ENCODE peak calls at places on chromosome 17, in nine cellular contexts. D is NCI-H345, V is spleen, G is heart right ventricle, A is lower lobe of right lung, W is KG1, F is fibroblast of lung, I is NCI-H82, Z is IMR-90. U is an unnamed sample.

GRCh38 chr17:71176928-71177443 is 943.8 kb upstream of the SOX9 start:
- DNase-seq in V (no peak), I (no peak), W (no peak), G (no peak), Z (no peak), A (no peak), F (no peak), D (no peak), U (no peak)

GRCh38 chr17:42922335-42922734 is 21.7 kb downstream of the G6PC1 start:
- DNase-seq in F (peak; percentile 23), W (no peak), I (no peak), G (no peak), V (no peak), Z (no peak), A (no peak), D (no peak), U (no peak)

GRCh38 chr17:74332763-74333220 is 6.8 kb downstream of the KIF19 start:
- DNase-seq in F (no peak), A (no peak), W (no peak), I (peak; percentile 100), G (no peak), Z (no peak), V (no peak), D (peak; percentile 95), U (no peak)

GRCh38 chr17:82272495-82273326 is 789 bp downstream of the CSNK1D start:
- DNase-seq in W (no peak), V (peak; percentile 92), A (peak; percentile 73), F (no peak), I (peak; percentile 71), Z (no peak), D (peak; percentile 51), G (peak; percentile 59), U (no peak)

GRCh38 chr17:79003661-79004411 is 5.7 kb downstream of the CANT1 start:
- DNase-seq in I (no peak), F (no peak), W (no peak), D (peak; percentile 34), G (no peak), V (no peak), A (no peak), Z (no peak), U (no peak)

GRCh38 chr17:34909040-34909439 is 52.2 kb downstream of the CCT6B start:
- DNase-seq in F (no peak), W (no peak), A (no peak), Z (no peak), G (no peak), I (no peak), D (no peak), V (no peak), U (no peak)

GRCh38 chr17:21301593-21302550 is 17.4 kb downstream of the MAP2K3 start:
- DNase-seq in W (no peak), I (peak; percentile 62), Z (no peak), V (peak; percentile 76), G (no peak), A (peak; percentile 45), D (no peak), F (no peak), U (no peak)

GRCh38 chr17:7884581-7885356 is 3.8 kb upstream of the CHD3 start:
- DNase-seq in D (no peak), Z (no peak), G (peak; percentile 27), W (no peak), V (peak; percentile 90), A (no peak), F (no peak), I (peak; percentile 48), U (no peak)

GRCh38 chr17:73613271-73613941 is 30.8 kb downstream of the SDK2 start:
- DNase-seq in G (no peak), Z (no peak), A (no peak), I (peak; percentile 99), V (no peak), W (no peak), D (no peak), F (no peak), U (no peak)

GRCh38 chr17:47275245-47275984 is 21.8 kb downstream of the ITGB3 start:
- DNase-seq in Z (peak; percentile 84), F (peak; percentile 92), A (peak; percentile 59), V (no peak), D (no peak), W (no peak), I (no peak), G (peak; percentile 91), U (no peak)

U was measured in cortex of kidney.